ENCODE peak calls at places on chromosome 19, in four cellular contexts. E is WTC11, I is SK-N-SH, F is K562. M is an unnamed sample.

GRCh38 chr19:48900477-48901452 is 653 bp downstream of the NUCB1 start:
- DNase-seq in E (no peak), I (peak; percentile 63), F (peak; percentile 61), M (no peak)

GRCh38 chr19:22784051-22784450 is at the start of gene ZNF99:
- DNase-seq in E (no peak), I (no peak), F (no peak), M (no peak)

GRCh38 chr19:2239771-2240770 is 3.4 kb downstream of the SF3A2 start:
- DNase-seq in E (no peak), I (no peak), F (no peak), M (no peak)

GRCh38 chr19:55601127-55601526 is 1.0 kb downstream of the ZNF524 start:
- DNase-seq in E (no peak), I (no peak), F (no peak), M (no peak)

GRCh38 chr19:13051581-13052165 is 51.0 kb downstream of the LYL1 start:
- DNase-seq in E (peak; percentile 89), I (no peak), F (peak; percentile 92), M (peak; percentile 85)

GRCh38 chr19:43752287-43752875 is 2.4 kb downstream of the SMG9 start:
- DNase-seq in E (no peak), I (no peak), F (no peak), M (no peak)

GRCh38 chr19:23070353-23070781 is 46.5 kb upstream of the ZNF730 start:
- DNase-seq in E (peak; percentile 61), I (peak; percentile 73), F (peak; percentile 33), M (peak; percentile 51)

GRCh38 chr19:44672226-44672625 is 944 bp downstream of the CEACAM19 start:
- DNase-seq in E (no peak), I (no peak), F (no peak), M (no peak)

GRCh38 chr19:42197375-42197817 is 20.1 kb downstream of the DEDD2 start:
- DNase-seq in E (peak; percentile 23), I (no peak), F (no peak), M (no peak)

GRCh38 chr19:23810496-23810895 is 51.8 kb upstream of the ZNF681 start:
- DNase-seq in E (no peak), I (no peak), F (no peak), M (no peak)

GRCh38 chr19:10431943-10432735 is 11.8 kb downstream of the PDE4A start:
- DNase-seq in E (peak; percentile 64), I (peak; percentile 68), F (peak; percentile 88), M (no peak)

GRCh38 chr19:46478356-46478986 is 7.1 kb upstream of the PNMA8A start:
- DNase-seq in E (peak; percentile 60), I (peak; percentile 66), F (peak; percentile 54), M (peak; percentile 54)

GRCh38 chr19:19167612-19168011 is 2.5 kb downstream of the MEF2B start:
- DNase-seq in E (no peak), I (no peak), F (no peak), M (no peak)

GRCh38 chr19:46974181-46974580 is 45.5 kb upstream of the NPAS1 start:
- DNase-seq in E (no peak), I (no peak), F (no peak), M (no peak)

GRCh38 chr19:6677495-6677894 is 7.5 kb upstream of the TNFSF14 start:
- DNase-seq in E (no peak), I (no peak), F (no peak), M (no peak)

GRCh38 chr19:36213793-36214387 is 575 bp downstream of the ZNF565 start:
- DNase-seq in E (no peak), I (no peak), F (peak; percentile 27), M (no peak)

GRCh38 chr19:18508585-18508984 is 13.3 kb downstream of the ELL start:
- DNase-seq in E (no peak), I (no peak), F (no peak), M (no peak)

GRCh38 chr19:7932276-7932929 is 6.5 kb upstream of the CTXN1 start:
- DNase-seq in E (no peak), I (no peak), F (no peak), M (no peak)

GRCh38 chr19:44212865-44213346 is 574 bp downstream of the ZNF227 start:
- DNase-seq in E (no peak), I (peak; percentile 40), F (peak; percentile 18), M (no peak)

GRCh38 chr19:48635263-48635965 is 1.8 kb downstream of the DBP start:
- DNase-seq in E (peak; percentile 73), I (peak; percentile 89), F (peak; percentile 88), M (no peak)

GRCh38 chr19:9847087-9847671 is 12.1 kb downstream of the PIN1 start:
- DNase-seq in E (peak; percentile 72), I (peak; percentile 59), F (peak; percentile 78), M (peak; percentile 51)

DNA sequence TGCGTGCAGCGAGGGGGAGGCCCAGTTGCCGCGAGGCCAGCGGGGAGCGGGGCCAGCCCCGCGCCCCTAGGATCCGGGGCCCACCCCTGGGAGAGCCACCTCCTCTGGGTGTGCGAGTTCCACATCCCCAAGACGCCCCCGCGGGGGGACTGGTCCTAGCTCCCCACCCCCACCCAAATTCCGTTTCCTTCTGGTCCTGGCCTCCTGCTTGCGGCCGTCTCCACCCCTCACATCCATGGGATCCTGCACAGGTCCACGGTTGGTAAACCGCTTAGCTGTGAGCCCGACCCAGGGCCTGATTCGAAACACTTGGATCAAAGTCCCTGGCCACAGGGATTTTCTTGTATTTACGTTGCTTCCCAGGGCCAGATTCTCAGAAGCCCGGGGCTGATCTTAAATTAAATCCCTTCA is 324 bp upstream of the FBXO17 start:
- DNase-seq in E (peak; percentile 29), I (no peak), F (peak; percentile 89), M (peak; percentile 68)
- TF ChIP-seq TEAD4 in E (no peak), I (no peak), F (no peak), M (no peak)

DNA sequence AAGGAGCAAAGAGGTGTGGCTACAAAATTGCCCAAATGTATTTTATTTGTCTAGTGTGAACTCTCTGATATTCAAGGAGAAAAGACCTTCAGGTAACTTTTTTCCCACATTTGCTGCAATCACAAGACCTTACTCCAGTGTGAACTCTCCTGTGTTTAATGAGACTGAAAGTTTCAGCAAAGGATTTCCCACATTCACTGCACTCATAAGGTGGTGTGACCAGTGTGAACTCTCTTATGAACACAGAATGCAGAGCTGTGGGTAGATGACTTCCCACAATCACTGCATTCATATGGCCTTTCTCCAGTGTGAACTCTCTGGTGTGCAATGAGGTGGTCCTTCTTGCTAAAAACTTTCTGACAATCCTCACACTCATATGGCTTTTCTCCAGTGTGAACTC is 16.4 kb downstream of the ZNF814 start:
- DNase-seq in E (no peak), I (no peak), F (no peak), M (no peak)
- TF ChIP-seq TEAD4 in E (no peak), I (no peak), F (no peak), M (no peak)

GRCh38 chr19:50658438-50659317 is 9.4 kb downstream of the C19orf81 start:
- DNase-seq in E (peak; percentile 95), I (peak; percentile 99), F (peak; percentile 98), M (peak; percentile 65)
- TF ChIP-seq TEAD4 in E (no peak), I (no peak), F (peak; percentile 29), M (no peak)

DNA sequence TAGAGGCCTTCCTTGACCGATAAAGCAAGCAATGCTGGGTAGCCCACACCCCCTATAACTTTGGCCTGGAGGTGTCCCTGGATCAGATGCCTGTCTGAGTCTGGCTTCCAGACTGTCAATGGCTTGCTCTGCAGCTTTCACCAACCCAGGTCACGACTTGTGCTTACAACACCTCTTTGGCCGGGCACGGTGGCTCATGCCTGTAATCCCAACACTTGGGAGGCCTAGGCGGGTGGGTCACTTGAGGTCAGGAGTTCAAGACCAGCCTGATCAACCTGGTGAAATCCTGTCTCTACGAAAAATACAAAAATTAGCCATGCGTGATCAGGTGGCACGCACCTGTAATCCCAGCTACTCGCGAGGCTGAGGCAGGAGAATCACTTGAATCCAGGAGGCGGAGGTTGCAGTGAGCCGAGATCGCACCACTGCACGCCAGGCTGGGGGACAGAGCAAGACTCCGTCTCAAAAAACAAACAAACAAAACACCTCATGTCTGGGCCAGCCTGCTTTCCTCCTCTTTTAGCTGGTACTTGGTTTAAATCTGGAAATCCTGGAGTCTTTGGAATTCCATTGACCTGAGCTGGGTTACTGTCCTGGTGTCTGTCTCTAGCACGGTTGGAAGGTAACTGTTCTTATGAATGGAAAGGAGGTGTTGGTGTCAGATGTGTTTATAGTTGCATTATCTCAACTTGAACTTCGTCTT is 10.3 kb upstream of the GARRE1 start:
- DNase-seq in E (no peak), I (no peak), F (no peak), M (no peak)
- TF ChIP-seq TEAD4 in E (no peak), I (no peak), F (no peak), M (no peak)

DNA sequence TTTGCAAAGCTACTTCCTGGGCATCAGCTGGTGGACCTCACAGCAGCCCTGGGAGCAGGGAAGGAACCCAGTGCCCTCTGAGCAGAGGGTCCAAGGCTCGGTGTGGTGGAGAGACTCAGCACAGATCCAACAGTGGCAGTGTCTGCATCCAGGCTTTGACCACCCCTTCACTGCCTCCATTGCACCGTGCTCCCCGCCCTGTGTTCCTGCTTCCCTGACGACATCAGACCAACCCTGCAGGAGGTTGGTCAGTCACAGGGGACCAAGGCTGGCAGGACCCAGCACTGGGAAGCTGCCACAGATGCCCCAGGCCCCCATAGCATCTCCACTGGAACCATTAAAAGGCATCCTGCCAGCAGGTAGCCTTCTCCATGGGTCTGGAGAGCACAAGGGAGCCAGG is 7.8 kb upstream of the VSTM2B start:
- DNase-seq in E (no peak), I (no peak), F (no peak), M (no peak)
- TF ChIP-seq TEAD4 in E (no peak), I (no peak), F (no peak), M (no peak)

GRCh38 chr19:4624733-4625362 is 14.5 kb upstream of the TNFAIP8L1 start:
- DNase-seq in E (peak; percentile 62), I (no peak), F (peak; percentile 43), M (no peak)

GRCh38 chr19:4622695-4623421 is 16.5 kb upstream of the TNFAIP8L1 start:
- DNase-seq in E (peak; percentile 45), I (peak; percentile 60), F (peak; percentile 78), M (no peak)

GRCh38 chr19:4619668-4620294 is 19.5 kb upstream of the TNFAIP8L1 start:
- DNase-seq in E (no peak), I (no peak), F (no peak), M (no peak)

GRCh38 chr19:4620675-4621074 is 18.6 kb upstream of the TNFAIP8L1 start:
- DNase-seq in E (no peak), I (no peak), F (no peak), M (no peak)

DNA sequence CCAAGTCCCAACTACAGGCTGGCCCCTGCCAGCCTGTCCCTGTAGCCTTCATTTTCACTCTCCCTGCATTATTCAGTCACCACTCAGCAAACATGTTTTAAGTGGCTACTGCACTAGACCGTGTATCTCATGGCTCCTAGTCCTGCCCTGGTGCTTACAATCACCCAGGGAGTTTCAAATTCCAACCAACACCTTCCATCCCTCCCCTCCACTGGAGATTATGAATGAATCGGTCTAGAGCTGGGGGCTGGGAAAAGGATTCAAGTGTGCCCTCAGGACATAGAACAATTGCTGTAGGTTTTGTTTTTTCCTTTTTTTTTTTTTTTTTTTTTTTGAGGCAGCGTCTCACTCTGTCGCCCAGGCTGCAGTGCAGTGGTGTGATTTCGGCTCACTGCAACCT is 15.0 kb upstream of the TNFAIP8L1 start:
- DNase-seq in E (no peak), I (no peak), F (no peak), M (no peak)
- TF ChIP-seq TEAD4 in E (no peak), I (no peak), F (no peak), M (no peak)